ENCODE peak calls at places on chromosomes 11 and 22, in six cellular contexts. P is psoas muscle; W is cardiac muscle cell; S is suprapubic skin; K is upper lobe of left lung; Q is CD4-positive, CD25-positive, alpha-beta regulatory T cell. M is an unnamed sample. For H3K36me3, the result is how much of the 10 kb centered on the place peaks cover.

GRCh38 chr11:121446752-121447156 is 5.4 kb upstream of the SORL1 start:
- DNase-seq in K (no peak), W (peak), Q (no peak), S (no peak), P (no peak), M (no peak)

GRCh38 chr11:33402066-33402465 is 144.9 kb downstream of the HIPK3 start:
- DNase-seq in P (no peak), K (no peak), S (no peak), W (no peak), Q (no peak), M (no peak)

GRCh38 chr11:95266751-95267374 is 35.9 kb upstream of the SESN3 start:
- DNase-seq in K (no peak), W (no peak), Q (no peak), S (no peak), P (no peak), M (no peak)

GRCh38 chr11:102322560-102322959 is 5.3 kb downstream of the BIRC3 start:
- DNase-seq in S (no peak), W (no peak), P (no peak), K (no peak), Q (peak), M (no peak)

GRCh38 chr11:47524200-47524874 is 28.6 kb downstream of the CELF1 start:
- DNase-seq in W (peak), S (no peak), P (no peak), K (peak), Q (peak), M (no peak)

GRCh38 chr22:37020192-37020479 is 594 bp downstream of the MPST start:
- DNase-seq in S (no peak), K (no peak), W (peak), P (no peak), Q (peak), M (peak)

GRCh38 chr11:7605544-7605943 is 67.8 kb downstream of the CYB5R2 start:
- DNase-seq in K (no peak), W (no peak), Q (no peak), S (no peak), P (no peak), M (no peak)

GRCh38 chr11:60984616-60985015 is 13.1 kb downstream of the CD6 start:
- DNase-seq in P (no peak), Q (no peak), S (no peak), W (no peak), K (no peak), M (no peak)

GRCh38 chr22:46024136-46024840 is 47.3 kb upstream of the WNT7B start:
- DNase-seq in K (no peak), P (no peak), W (no peak), S (peak), Q (no peak), M (no peak)

GRCh38 chr11:82270870-82271269 is 462.8 kb downstream of the FAM181B start:
- DNase-seq in Q (no peak), W (no peak), S (no peak), K (no peak), P (no peak), M (no peak)

GRCh38 chr11:60970369-60970774 is 1.1 kb upstream of the CD6 start:
- DNase-seq in W (peak), S (no peak), P (peak), K (peak), Q (peak), M (peak)

GRCh38 chr11:62491571-62492329 is 54.9 kb downstream of the AHNAK start:
- DNase-seq in Q (no peak), K (no peak), W (no peak), S (no peak), P (no peak), M (no peak)

GRCh38 chr11:103532133-103532788 is 423.0 kb downstream of the DYNC2H1 start:
- DNase-seq in W (no peak), K (no peak), Q (no peak), P (no peak), S (no peak), M (peak)

GRCh38 chr11:124113890-124114289 is 1.4 kb upstream of the VWA5A start:
- DNase-seq in K (no peak), P (no peak), S (no peak), Q (no peak), W (no peak), M (no peak)

GRCh38 chr22:32802291-32802826 is 854 bp downstream of the TIMP3 start:
- DNase-seq in W (no peak), S (no peak), K (no peak), P (no peak), Q (no peak), M (no peak)

GRCh38 chr11:65013130-65013691 is 749 bp upstream of the ARL2 start:
- DNase-seq in K (peak), S (peak), Q (peak), W (no peak), P (peak), M (peak)

GRCh38 chr11:15038963-15039362 is 34.4 kb upstream of the CALCB start:
- DNase-seq in W (peak), Q (peak), P (no peak), S (no peak), K (no peak), M (peak)

GRCh38 chr22:45441158-45441557 is 27.7 kb downstream of the RIBC2 start:
- DNase-seq in S (no peak), W (peak), K (no peak), Q (peak), P (peak), M (peak)

GRCh38 chr11:44611088-44611487 is 45.6 kb downstream of the CD82 start:
- DNase-seq in Q (no peak), W (no peak), P (no peak), S (no peak), K (no peak), M (no peak)

GRCh38 chr11:29616611-29617010 is 400.2 kb downstream of the KCNA4 start:
- DNase-seq in S (no peak), P (no peak), W (no peak), Q (no peak), K (no peak), M (no peak)

GRCh38 chr11:16406226-16406625 is 49.9 kb upstream of the SOX6 start:
- DNase-seq in W (no peak), K (no peak), S (no peak), Q (no peak), P (no peak), M (no peak)

GRCh38 chr11:125995313-125995712 is 49.5 kb downstream of the VSIG10L2 start:
- DNase-seq in S (no peak), P (no peak), W (no peak), Q (peak), K (no peak), M (no peak)

GRCh38 chr11:128593281-128593680 is 5.9 kb upstream of the ETS1 start:
- DNase-seq in P (no peak), K (no peak), Q (no peak), W (no peak), S (no peak), M (peak)

GRCh38 chr11:127070808-127071207 is 70.2 kb upstream of the KIRREL3 start:
- DNase-seq in W (no peak), K (no peak), P (no peak), S (no peak), Q (no peak), M (no peak)

GRCh38 chr22:19868773-19869471 is 14.2 kb upstream of the GNB1L start:
- DNase-seq in Q (no peak), S (peak), W (no peak), K (no peak), P (peak), M (no peak)

GRCh38 chr22:43424201-43424600 is 12.4 kb downstream of the MPPED1 start:
- DNase-seq in S (no peak), Q (no peak), W (no peak), K (no peak), P (no peak), M (no peak)

GRCh38 chr11:67698247-67698646 is 23.8 kb upstream of the ALDH3B2 start:
- DNase-seq in P (no peak), Q (peak), K (no peak), S (no peak), W (no peak), M (no peak)

GRCh38 chr22:41834005-41834975 is 1.4 kb downstream of the SREBF2 start:
- DNase-seq in K (no peak), W (no peak), Q (peak), S (no peak), P (no peak), M (no peak)

GRCh38 chr11:116731821-116732739 is 40.7 kb downstream of the BUD13 start:
- DNase-seq in P (no peak), S (peak), Q (no peak), K (no peak), W (peak), M (no peak)

GRCh38 chr22:46131151-46131587 is 19.2 kb upstream of the PPARA start:
- DNase-seq in K (peak), Q (no peak), W (no peak), P (peak), S (no peak), M (no peak)

GRCh38 chr22:49395617-49396016 is 432.1 kb downstream of the BRD1 start:
- DNase-seq in P (no peak), S (no peak), W (no peak), Q (no peak), K (no peak), M (no peak)

GRCh38 chr22:39311592-39312400 is 7.6 kb downstream of the RPL3 start:
- DNase-seq in Q (no peak), S (no peak), W (no peak), P (no peak), K (no peak), M (peak)

GRCh38 chr22:50542416-50542927 is 3.2 kb upstream of the KLHDC7B start:
- DNase-seq in W (no peak), Q (no peak), K (no peak), P (no peak), S (no peak), M (no peak)

GRCh38 chr22:42708393-42708792 is 12.3 kb downstream of the A4GALT start:
- DNase-seq in W (no peak), Q (no peak), K (no peak), S (no peak), P (no peak), M (no peak)

GRCh38 chr11:35664977-35665441 is 2.4 kb downstream of the TRIM44 start:
- DNase-seq in P (no peak), Q (peak), S (no peak), W (no peak), K (no peak), M (no peak)
- H3K4me3 ChIP-seq in P (peak), Q (peak), S (no peak), W (no peak), K (no peak), M (no peak)

GRCh38 chr11:119018074-119018938 is at the start of the genes RPS25 and TRAPPC4:
- DNase-seq in S (peak), Q (peak), P (peak), K (peak), W (peak), M (peak)
- H3K36me3 ChIP-seq in S (under half), Q (half or more), P (under half), K (under half), W (under half), M (half or more)

GRCh38 chr11:22433066-22433450 is 94.9 kb downstream of the SLC17A6 start:
- DNase-seq in S (no peak), P (no peak), Q (no peak), K (no peak), W (no peak), M (no peak)
- H3K4me3 ChIP-seq in S (peak), P (peak), Q (no peak), K (peak), W (no peak), M (no peak)

GRCh38 chr11:10030122-10030490 is 263.9 kb downstream of the SBF2 start:
- DNase-seq in K (no peak), W (no peak), S (no peak), Q (no peak), P (no peak), M (no peak)

GRCh38 chr11:10029386-10030121 is 264.5 kb downstream of the SBF2 start:
- DNase-seq in K (no peak), P (no peak), S (no peak), Q (no peak), W (no peak), M (no peak)

GRCh38 chr11:10023202-10023601 is 270.8 kb downstream of the SBF2 start:
- DNase-seq in W (no peak), P (no peak), Q (no peak), S (no peak), K (no peak), M (no peak)

GRCh38 chr11:10022764-10023163 is 271.3 kb downstream of the SBF2 start:
- DNase-seq in Q (no peak), S (no peak), W (no peak), K (no peak), P (no peak), M (no peak)

DNA sequence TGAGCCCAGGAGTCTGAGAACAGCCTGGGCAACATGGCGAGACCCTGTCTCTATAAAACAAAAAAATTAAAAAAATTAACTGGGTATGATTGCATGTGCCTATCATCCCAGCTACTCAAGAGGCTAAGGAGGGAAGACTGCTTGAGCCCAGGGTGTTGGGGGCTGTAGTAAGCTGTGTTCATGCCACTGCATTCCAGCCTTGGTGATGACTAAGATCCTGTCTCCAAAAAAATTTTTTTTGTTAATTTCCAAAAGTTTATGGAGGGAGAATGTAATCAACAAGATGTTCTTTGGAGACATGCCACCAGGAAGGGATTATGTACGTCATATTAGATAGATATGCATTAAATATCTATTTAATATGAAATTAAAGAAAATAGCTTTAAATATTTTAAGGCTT is 267.5 kb downstream of the SBF2 start:
- DNase-seq in W (no peak), Q (no peak), P (no peak), S (no peak), K (no peak), M (peak)
- H3K36me3 ChIP-seq in W (under half), Q (under half), P (under half), S (under half), K (under half), M (under half)

DNA sequence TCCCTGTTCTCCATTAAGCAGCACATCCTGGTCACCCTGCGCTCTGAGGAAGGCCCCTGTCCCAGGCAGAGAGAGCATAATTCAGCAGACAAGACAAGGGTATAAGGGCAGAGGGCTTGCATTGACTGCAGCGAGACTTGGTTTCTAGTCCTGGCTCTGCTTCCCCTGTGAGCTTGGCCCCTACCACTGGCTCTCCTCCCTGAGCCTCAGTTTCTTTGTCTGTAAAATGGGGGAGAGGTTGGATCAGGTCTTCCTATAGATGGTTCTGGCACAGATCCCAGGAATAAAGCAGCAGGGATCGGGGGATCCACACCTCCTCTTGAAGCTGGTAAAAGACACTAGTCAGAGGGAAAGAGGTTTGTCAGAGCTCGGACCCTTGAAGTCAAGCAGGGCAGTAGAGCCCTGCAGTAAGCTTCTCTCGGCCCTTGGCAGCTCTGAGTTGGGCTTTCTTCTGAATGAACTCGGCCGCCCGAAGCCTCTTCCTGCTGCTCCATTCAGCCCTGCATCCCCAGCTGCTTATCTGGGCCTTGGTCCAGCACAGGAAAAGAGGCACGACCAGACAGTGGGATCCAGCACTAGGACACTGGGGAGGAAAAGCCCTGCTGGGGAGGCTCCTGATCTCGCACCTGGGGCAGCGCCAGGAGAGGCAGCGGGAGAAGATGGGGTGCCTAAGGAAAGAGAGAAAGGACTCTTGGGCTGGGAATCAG is 2.1 kb downstream of the CREB3L1 start:
- DNase-seq in Q (no peak), W (no peak), K (no peak), P (peak), S (no peak), M (peak)
- H3K4me3 ChIP-seq in Q (no peak), W (no peak), K (peak), P (peak), S (peak), M (peak)

M was measured in MG63.